ENCODE peak calls at places on chromosomes 11 and 22, in five cellular contexts. T is ovary, B is left ventricle myocardium inferior, C is sigmoid colon, Q is esophagus muscularis mucosa. P is an unnamed sample. For H3K4me1, the result is how much of the 10 kb centered on the place peaks cover.

GRCh38 chr22:42868751-42869251 is 11.7 kb upstream of the ARFGAP3 start:
- DNase-seq in Q (no peak), C (peak), T (no peak), B (peak), P (peak)

GRCh38 chr11:86101941-86102407 is 33.1 kb upstream of the PICALM start:
- DNase-seq in C (no peak), T (no peak), Q (no peak), B (no peak), P (no peak)

GRCh38 chr11:126438691-126439090 is 83.2 kb downstream of the ST3GAL4 start:
- DNase-seq in B (peak), Q (no peak), C (no peak), T (no peak), P (no peak)

GRCh38 chr11:108963118-108963517 is 298.2 kb downstream of the DDX10 start:
- DNase-seq in Q (no peak), C (no peak), T (no peak), B (no peak), P (no peak)

GRCh38 chr11:106565326-106565725 is 452.9 kb downstream of the GUCY1A2 start:
- DNase-seq in C (no peak), Q (no peak), B (no peak), T (no peak), P (no peak)

GRCh38 chr11:112227002-112227401 is 774 bp downstream of the PTS start:
- DNase-seq in C (no peak), T (peak), Q (no peak), B (no peak), P (no peak)

GRCh38 chr11:126284829-126285228 is 1.9 kb downstream of the TIRAP start:
- DNase-seq in C (peak), T (peak), B (no peak), Q (no peak), P (peak)

GRCh38 chr11:9875862-9876261 is 212.0 kb downstream of the SWAP70 start:
- DNase-seq in Q (no peak), B (no peak), C (no peak), T (no peak), P (no peak)

GRCh38 chr22:23753371-23753770 is 854 bp downstream of the VPREB3 start:
- DNase-seq in B (no peak), Q (no peak), T (no peak), C (no peak), P (no peak)

GRCh38 chr11:61543606-61544306 is 35.2 kb downstream of the LRRC10B start:
- DNase-seq in B (no peak), Q (no peak), C (no peak), T (no peak), P (no peak)

GRCh38 chr11:131579932-131580387 is 209.5 kb downstream of the NTM start:
- DNase-seq in T (no peak), C (no peak), Q (no peak), B (no peak), P (no peak)

GRCh38 chr22:43488937-43489336 is 77.1 kb downstream of the MPPED1 start:
- DNase-seq in C (no peak), T (no peak), B (no peak), Q (no peak), P (no peak)

GRCh38 chr11:17695454-17696441 is 23.6 kb upstream of the MYOD1 start:
- DNase-seq in Q (no peak), T (no peak), C (no peak), B (no peak), P (no peak)

GRCh38 chr11:67698247-67698646 is 23.8 kb upstream of the ALDH3B2 start:
- DNase-seq in Q (no peak), C (no peak), B (no peak), T (no peak), P (no peak)

GRCh38 chr11:115806056-115806455 is 301.8 kb upstream of the CADM1 start:
- DNase-seq in B (no peak), T (no peak), C (no peak), Q (no peak), P (no peak)

GRCh38 chr11:45556851-45557707 is 108.3 kb downstream of the CHST1 start:
- DNase-seq in T (no peak), C (no peak), Q (no peak), B (no peak), P (no peak)

GRCh38 chr11:88357323-88358039 is 19.9 kb upstream of the CTSC start:
- DNase-seq in B (no peak), Q (no peak), C (no peak), T (no peak), P (no peak)

GRCh38 chr11:34529643-34530042 is 16.0 kb upstream of the ELF5 start:
- DNase-seq in T (no peak), Q (no peak), C (no peak), B (no peak), P (no peak)

GRCh38 chr11:33461726-33462125 is 204.5 kb downstream of the HIPK3 start:
- DNase-seq in Q (no peak), B (no peak), C (no peak), T (no peak), P (no peak)

GRCh38 chr11:115925568-115925904 is 421.3 kb upstream of the CADM1 start:
- DNase-seq in C (no peak), B (no peak), Q (no peak), T (no peak), P (no peak)

GRCh38 chr11:23696712-23697111 is 800.1 kb upstream of the LUZP2 start:
- DNase-seq in C (no peak), B (no peak), Q (no peak), T (no peak), P (no peak)

GRCh38 chr11:103532133-103532788 is 423.0 kb downstream of the DYNC2H1 start:
- DNase-seq in T (no peak), Q (no peak), B (no peak), C (no peak), P (no peak)

GRCh38 chr11:36389811-36390210 is 93.7 kb downstream of the PRR5L start:
- DNase-seq in B (no peak), C (no peak), Q (no peak), T (no peak), P (no peak)

GRCh38 chr11:108278546-108278945 is 55.7 kb downstream of the ATM start:
- DNase-seq in T (no peak), B (no peak), Q (no peak), C (no peak), P (no peak)

GRCh38 chr11:11213117-11213516 is 139.9 kb downstream of the CSNK2A3 start:
- DNase-seq in T (no peak), B (no peak), Q (peak), C (no peak), P (no peak)

GRCh38 chr11:14973621-14974020 is 1.5 kb upstream of the CALCA start:
- DNase-seq in C (peak), T (no peak), B (no peak), Q (no peak), P (no peak)

GRCh38 chr11:65524747-65525658 is at the start of gene SCYL1:
- DNase-seq in C (peak), B (peak), T (peak), Q (peak), P (peak)

GRCh38 chr11:128691802-128692749 is 1.8 kb upstream of the FLI1 start:
- DNase-seq in C (no peak), T (no peak), Q (no peak), B (no peak), P (no peak)

GRCh38 chr22:32583074-32583677 is 108.6 kb downstream of the FBXO7 start:
- DNase-seq in C (peak), T (no peak), Q (no peak), B (no peak), P (no peak)

GRCh38 chr11:1072116-1072820 is 2.4 kb upstream of the MUC2 start:
- DNase-seq in B (peak), C (peak), T (no peak), Q (no peak), P (peak)

GRCh38 chr11:4480577-4481539 is 1.6 kb upstream of the OR52K1 start:
- DNase-seq in C (no peak), B (no peak), T (no peak), Q (no peak), P (no peak)

GRCh38 chr11:70116386-70117077 is 38.4 kb downstream of the ANO1 start:
- DNase-seq in Q (no peak), C (no peak), T (no peak), B (no peak), P (no peak)

GRCh38 chr22:28002181-28002700 is 83.2 kb upstream of the PITPNB start:
- DNase-seq in B (no peak), T (no peak), C (no peak), Q (no peak), P (no peak)

GRCh38 chr11:93817426-93818348 is 32.7 kb downstream of the VSTM5 start:
- DNase-seq in Q (no peak), T (no peak), B (no peak), C (no peak), P (no peak)

GRCh38 chr22:29503811-29504372 is 23.9 kb downstream of the NEFH start:
- DNase-seq in Q (no peak), T (peak), C (peak), B (peak), P (peak)

DNA sequence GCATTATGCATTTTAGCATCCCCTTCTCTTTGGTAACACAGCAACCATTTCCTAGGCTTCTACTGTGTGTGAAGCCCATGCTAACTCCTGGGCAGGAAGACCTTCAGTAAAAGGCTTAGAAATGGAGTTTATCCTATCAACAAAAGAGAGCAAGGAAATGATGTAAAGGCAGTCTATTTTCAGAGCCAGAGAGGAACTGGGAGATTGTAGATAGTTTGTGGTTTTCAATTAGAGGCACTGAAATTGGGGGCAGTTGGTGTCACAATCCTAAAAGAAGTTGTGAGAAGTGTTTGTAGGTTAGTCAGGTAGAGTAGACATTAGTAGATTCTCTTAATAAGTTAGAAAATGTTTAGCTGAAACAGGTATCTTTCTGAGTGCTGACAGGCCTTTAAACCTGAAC is 7.1 kb downstream of the ACAD8 start:
- DNase-seq in B (no peak), T (no peak), C (no peak), Q (no peak), P (no peak)
- H3K4me1 ChIP-seq in B (under half), T (under half), C (under half), Q (under half), P (under half)

DNA sequence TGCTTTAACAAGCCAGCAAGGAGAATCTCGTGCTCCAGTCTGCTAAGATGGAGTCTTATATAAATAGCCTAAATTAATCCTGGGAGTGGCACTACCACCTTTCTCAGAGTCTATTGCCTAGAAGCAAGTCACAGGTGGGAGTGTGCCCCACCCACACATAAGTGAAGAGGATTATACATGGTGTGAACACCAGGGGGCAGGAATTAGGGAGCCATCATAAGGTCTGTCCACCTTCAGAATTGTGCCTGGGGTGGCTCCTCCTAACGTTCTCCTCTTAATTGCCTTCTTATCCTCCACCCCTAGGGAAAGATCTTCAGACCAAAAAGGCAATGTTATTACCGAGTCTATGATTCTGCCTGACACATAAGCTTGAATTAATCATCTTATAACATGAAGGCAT is 276.8 kb upstream of the SESN3 start:
- DNase-seq in T (no peak), B (no peak), Q (peak), C (no peak), P (no peak)
- TF ChIP-seq CTCF in T (no peak), B (peak), Q (no peak), C (no peak), P (no peak)

GRCh38 chr22:45010532-45010900 is 711 bp upstream of the PHF21B start:
- DNase-seq in Q (no peak), B (no peak), C (no peak), T (no peak), P (no peak)
- H3K4me1 ChIP-seq in Q (half or more), B (under half), C (under half), T (under half), P (under half)

GRCh38 chr11:134592391-134592990 is 180.4 kb upstream of the B3GAT1 start:
- DNase-seq in C (no peak), Q (peak), T (no peak), B (no peak), P (no peak)
- TF ChIP-seq CTCF in C (no peak), Q (no peak), T (no peak), B (no peak), P (no peak)

DNA sequence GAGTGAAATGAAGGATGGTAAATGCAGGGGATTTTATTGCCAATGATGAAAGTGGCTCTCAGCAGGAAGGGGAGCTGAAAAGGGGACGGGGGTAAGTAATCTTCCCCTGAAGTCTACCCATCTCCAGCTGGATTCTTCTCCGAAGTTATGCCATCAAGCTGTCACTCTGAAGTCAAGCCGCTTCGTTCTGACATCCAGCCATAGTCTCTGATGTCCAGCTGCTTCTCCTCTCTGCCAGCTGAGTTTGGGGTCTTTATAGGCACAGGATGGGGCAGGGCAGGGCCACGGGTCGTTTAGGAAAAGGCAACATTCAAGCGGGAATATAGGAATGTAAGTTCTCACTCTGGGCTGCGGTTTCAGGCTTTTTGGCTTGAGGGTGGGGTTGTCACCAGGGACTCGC is 181.9 kb upstream of the ANO3 start:
- DNase-seq in B (no peak), C (no peak), T (no peak), Q (no peak), P (no peak)
- H3K4me1 ChIP-seq in B (under half), C (under half), T (under half), Q (under half), P (under half)

DNA sequence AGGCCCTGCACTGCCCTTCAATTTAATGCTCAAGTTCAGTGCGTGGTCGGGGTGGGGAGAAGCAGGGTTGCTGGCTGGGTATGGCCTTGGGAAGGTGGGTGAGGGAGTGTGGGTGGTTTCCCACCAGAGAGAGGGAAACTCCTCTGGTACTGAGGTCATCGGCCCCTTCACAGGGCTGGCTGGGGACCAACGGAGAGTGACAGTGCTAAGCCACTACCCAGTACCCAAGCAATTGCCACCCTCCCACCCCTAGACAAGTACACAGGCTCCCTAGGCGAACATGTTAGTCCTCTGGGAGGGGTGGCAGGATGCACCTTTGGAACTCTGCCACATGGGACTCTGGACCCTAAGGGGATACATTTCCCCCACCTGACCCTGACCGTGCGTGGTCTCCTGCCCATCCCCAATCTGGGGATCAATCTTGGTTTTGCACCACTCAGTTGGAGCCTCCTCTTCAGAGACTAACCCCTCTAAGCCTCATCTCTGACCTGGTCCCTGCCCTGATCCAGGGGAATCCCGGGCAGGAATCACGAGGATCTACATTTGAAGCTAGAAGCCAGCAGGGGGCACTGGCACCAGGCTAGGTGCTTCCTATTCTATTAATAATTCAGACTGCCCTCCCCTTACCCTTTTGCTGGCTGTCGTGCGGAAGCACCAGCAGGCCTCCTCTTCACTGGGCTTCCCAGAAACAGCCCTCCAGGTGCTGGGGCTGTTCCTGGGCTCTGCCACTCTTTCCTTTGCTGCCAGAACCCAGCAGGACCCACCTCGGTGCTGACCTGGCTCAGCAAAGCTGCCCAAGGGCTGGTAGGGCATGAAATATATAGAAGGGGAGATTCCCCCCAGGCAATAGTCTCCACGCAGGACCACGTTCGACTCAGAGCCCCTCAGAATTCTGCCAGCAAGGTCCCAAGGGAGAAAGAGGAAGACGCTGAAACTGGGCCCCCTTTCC is 377.7 kb downstream of the TENM4 start:
- DNase-seq in T (no peak), C (no peak), Q (no peak), B (no peak), P (no peak)
- TF ChIP-seq CTCF in T (no peak), C (no peak), Q (peak), B (peak), P (no peak)

GRCh38 chr11:72786305-72787261 is 7.3 kb downstream of the STARD10 start:
- DNase-seq in Q (no peak), T (no peak), B (no peak), C (no peak), P (no peak)
- H3K4me1 ChIP-seq in Q (under half), T (under half), B (under half), C (under half), P (under half)

DNA sequence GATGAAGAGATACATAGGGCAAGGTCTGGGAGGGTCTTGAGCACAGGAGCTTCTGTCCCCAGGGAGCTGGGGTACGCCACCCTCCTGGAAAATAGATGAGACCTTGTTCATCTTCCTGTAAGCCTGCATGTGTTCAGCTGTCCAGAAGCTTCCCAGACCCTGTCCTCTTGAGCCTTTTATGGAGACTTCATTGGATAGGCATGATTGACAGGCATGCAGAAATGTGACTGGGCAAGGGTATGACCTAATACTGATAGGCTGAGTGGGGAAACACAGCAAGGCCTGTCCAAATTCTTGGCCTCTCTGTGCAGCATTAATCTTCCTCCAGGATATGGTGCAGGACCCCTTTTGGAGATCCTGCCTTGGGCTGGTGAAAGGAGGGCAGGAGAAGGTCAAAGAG is 15.7 kb downstream of the ARCN1 start:
- DNase-seq in Q (no peak), C (no peak), T (no peak), B (no peak), P (no peak)
- TF ChIP-seq CTCF in Q (no peak), C (no peak), T (no peak), B (no peak), P (no peak)

P was measured in uterus.